ENCODE peak calls at places on chromosomes 13 and 19, in five cellular contexts. I, G, Z, W and E are unnamed samples.

GRCh38 chr19:6710273-6711077 is 10.0 kb downstream of the C3 start:
- DNase-seq in I (no peak), G (no peak), Z (no peak), W (peak; percentile 65), E (no peak)

GRCh38 chr19:32748497-32748896 is 28.9 kb downstream of the TDRD12 start:
- DNase-seq in I (no peak), G (no peak), Z (no peak), W (no peak), E (no peak)

GRCh38 chr13:113918981-113919646 is 54.8 kb downstream of the C13orf46 start:
- DNase-seq in I (no peak), G (no peak), Z (no peak), W (peak; percentile 20), E (no peak)

GRCh38 chr19:31352782-31353651 is 3.8 kb upstream of the TSHZ3 start:
- DNase-seq in I (no peak), G (no peak), Z (no peak), W (peak; percentile 56), E (no peak)

GRCh38 chr19:16722591-16722990 is 2.9 kb downstream of the NWD1 start:
- DNase-seq in I (no peak), G (no peak), Z (no peak), W (no peak), E (no peak)

GRCh38 chr19:29831041-29831548 is 19.3 kb downstream of the CCNE1 start:
- DNase-seq in I (no peak), G (no peak), Z (no peak), W (no peak), E (no peak)

GRCh38 chr19:39046037-39046821 is 13.9 kb upstream of the FBXO27 start:
- DNase-seq in I (no peak), G (no peak), Z (peak; percentile 23), W (no peak), E (no peak)

GRCh38 chr13:78603240-78603947 is at the start of gene POU4F1:
- DNase-seq in I (no peak), G (peak; percentile 11), Z (no peak), W (peak; percentile 93), E (peak; percentile 81)

GRCh38 chr19:17506745-17507144 is 4.7 kb upstream of the PGLS start:
- DNase-seq in I (no peak), G (no peak), Z (no peak), W (no peak), E (no peak)

GRCh38 chr13:93559718-93560117 is 333.1 kb downstream of the GPC6 start:
- DNase-seq in I (no peak), G (peak; percentile 84), Z (peak; percentile 65), W (no peak), E (no peak)

GRCh38 chr13:99431927-99432636 is 69.2 kb upstream of the TM9SF2 start:
- DNase-seq in I (no peak), G (no peak), Z (no peak), W (no peak), E (no peak)

GRCh38 chr13:43977911-43978310 is 98.2 kb downstream of the LACC1 start:
- DNase-seq in I (no peak), G (no peak), Z (no peak), W (no peak), E (no peak)

GRCh38 chr19:48551437-48552302 is at the start of gene SULT2B1:
- DNase-seq in I (no peak), G (no peak), Z (no peak), W (no peak), E (no peak)

GRCh38 chr13:68523838-68524424 is 1293.8 kb upstream of the PCDH9 start:
- DNase-seq in I (no peak), G (no peak), Z (no peak), W (no peak), E (no peak)

GRCh38 chr13:68522184-68522583 is 1292.0 kb upstream of the PCDH9 start:
- DNase-seq in I (no peak), G (no peak), Z (no peak), W (no peak), E (no peak)
- H3K9ac ChIP-seq in I (no peak overlapping the region), G (no peak overlapping the region), Z (no peak overlapping the region), W (no peak overlapping the region), E (no peak overlapping the region)

DNA sequence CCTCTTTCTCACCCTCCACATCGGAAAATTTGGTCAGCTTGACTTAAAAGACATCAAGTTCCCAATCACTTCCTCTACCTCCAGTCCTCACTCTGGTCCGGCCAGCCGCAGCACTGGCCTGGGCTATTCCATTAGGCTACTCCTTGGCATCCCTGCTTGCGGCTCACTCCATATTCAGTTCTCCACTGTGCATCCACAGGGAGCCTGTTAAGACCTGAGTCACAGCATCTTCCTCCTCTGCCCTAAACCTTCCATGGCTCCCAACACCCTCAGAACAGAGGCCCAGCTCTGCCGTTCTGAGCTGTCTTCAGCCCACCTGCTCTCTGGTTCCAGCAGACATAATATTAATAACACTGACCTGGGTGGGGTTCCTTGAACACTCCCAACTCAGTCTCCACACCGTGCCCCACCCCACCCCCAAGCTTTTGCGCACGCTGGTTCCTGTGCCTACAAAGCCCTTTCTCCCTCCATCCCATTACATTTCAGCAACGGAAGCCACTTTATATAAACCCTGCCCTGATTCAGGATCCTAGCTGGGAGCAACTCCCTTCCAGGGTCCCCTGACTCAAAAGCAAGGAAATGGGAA is 991 bp downstream of the ZNF792 start:
- DNase-seq in I (no peak), G (peak; percentile 5), Z (peak; percentile 23), W (no peak), E (no peak)
- H3K18ac ChIP-seq in I (peak overlapping the region; percentile 32), G (no peak overlapping the region), Z (no peak overlapping the region), W (no peak overlapping the region), E (peak overlapping the region; percentile 95)

GRCh38 chr19:55686311-55687050 is 11.5 kb downstream of the EPN1 start:
- DNase-seq in I (no peak), G (no peak), Z (no peak), W (no peak), E (no peak)
- H3K14ac ChIP-seq in I (no peak overlapping the region), G (no peak overlapping the region), Z (no peak overlapping the region), W (no peak overlapping the region), E (no peak overlapping the region)

GRCh38 chr19:14774373-14774772 is 4.0 kb downstream of the ADGRE2 start:
- DNase-seq in I (no peak), G (no peak), Z (no peak), W (peak; percentile 11), E (no peak)
- H3K9ac ChIP-seq in I (no peak overlapping the region), G (no peak overlapping the region), Z (no peak overlapping the region), W (no peak overlapping the region), E (no peak overlapping the region)